ENCODE peak calls at places on chromosomes 7 and 10, in seven cellular contexts. F is foreskin keratinocyte; J is upper lobe of right lung; Y is IMR-90; I is naive thymus-derived CD4-positive, alpha-beta T cell; T is psoas muscle; D is CD8-positive, alpha-beta memory T cell. B is an unnamed sample. For H3K4me1, the result is how much of the 10 kb centered on the place peaks cover.

GRCh38 chr7:24756545-24756988 is 697 bp downstream of the GSDME start:
- DNase-seq in F (no peak), J (no peak), Y (peak), I (no peak), T (no peak), D (no peak), B (no peak)

GRCh38 chr10:132626761-132627735 is 89.5 kb downstream of the INPP5A start:
- DNase-seq in F (no peak), J (peak), Y (no peak), I (no peak), T (peak), D (peak), B (no peak)

GRCh38 chr7:99031496-99031895 is 112.4 kb downstream of the SMURF1 start:
- DNase-seq in F (no peak), J (no peak), Y (no peak), I (no peak), T (no peak), D (no peak), B (no peak)

GRCh38 chr7:17674166-17674955 is 265.9 kb downstream of the SNX13 start:
- DNase-seq in F (peak), J (no peak), Y (no peak), I (no peak), T (no peak), D (no peak), B (no peak)

GRCh38 chr10:91043173-91043910 is 122.5 kb upstream of the ANKRD1 start:
- DNase-seq in F (no peak), J (no peak), Y (peak), I (no peak), T (no peak), D (no peak), B (no peak)

GRCh38 chr7:130417215-130417614 is 23.6 kb downstream of the CEP41 start:
- DNase-seq in F (no peak), J (no peak), Y (no peak), I (peak), T (no peak), D (no peak), B (no peak)

GRCh38 chr7:151406886-151407583 is 2.8 kb downstream of the WDR86 start:
- DNase-seq in F (no peak), J (no peak), Y (no peak), I (no peak), T (peak), D (peak), B (no peak)

GRCh38 chr7:158955146-158955870 is 99.0 kb downstream of the DYNC2I1 start:
- DNase-seq in F (no peak), J (no peak), Y (no peak), I (no peak), T (no peak), D (no peak), B (no peak)

GRCh38 chr7:37993060-37993501 is 72.6 kb downstream of the EPDR1 start:
- DNase-seq in F (no peak), J (no peak), Y (no peak), I (no peak), T (no peak), D (no peak), B (no peak)

DNA sequence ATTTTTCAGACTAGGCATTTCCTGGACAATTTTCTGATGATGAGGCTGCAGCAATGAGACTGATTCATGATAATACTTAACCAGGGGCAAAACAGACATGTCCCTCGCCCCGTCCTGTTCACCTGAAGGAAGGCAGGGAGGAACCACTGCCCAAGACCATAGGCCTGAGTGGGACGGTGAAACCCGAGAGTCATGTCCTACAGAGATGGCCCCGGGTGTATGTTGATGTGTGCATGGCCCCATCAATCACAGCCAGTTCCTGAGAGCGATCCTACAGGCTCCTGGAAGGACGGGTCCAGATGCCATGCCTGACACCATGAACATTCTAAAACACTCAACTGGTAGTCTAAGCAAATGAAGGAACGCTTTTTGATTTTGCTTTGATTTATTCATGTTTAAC is 90.3 kb downstream of the TNS3 start:
- DNase-seq in F (no peak), J (no peak), Y (no peak), I (no peak), T (no peak), D (no peak), B (no peak)
- H3K4me1 ChIP-seq in F (under half), J (under half), Y (under half), I (under half), T (under half), D (under half), B (under half)

GRCh38 chr10:26481914-26482550 is 43.9 kb downstream of the APBB1IP start:
- DNase-seq in F (no peak), J (no peak), Y (no peak), I (peak), T (no peak), D (peak), B (peak)

GRCh38 chr10:26480909-26481703 is 43.0 kb downstream of the APBB1IP start:
- DNase-seq in F (no peak), J (no peak), Y (no peak), I (no peak), T (no peak), D (no peak), B (no peak)

GRCh38 chr10:26475448-26475847 is 37.3 kb downstream of the APBB1IP start:
- DNase-seq in F (no peak), J (no peak), Y (no peak), I (no peak), T (no peak), D (no peak), B (no peak)

GRCh38 chr10:26479766-26480492 is 41.8 kb downstream of the APBB1IP start:
- DNase-seq in F (no peak), J (no peak), Y (no peak), I (peak), T (no peak), D (peak), B (peak)

GRCh38 chr10:26478061-26478460 is 39.9 kb downstream of the APBB1IP start:
- DNase-seq in F (no peak), J (no peak), Y (no peak), I (no peak), T (no peak), D (no peak), B (no peak)
- H3K4me1 ChIP-seq in F (under half), J (under half), Y (under half), I (half or more), T (under half), D (half or more), B (half or more)

DNA sequence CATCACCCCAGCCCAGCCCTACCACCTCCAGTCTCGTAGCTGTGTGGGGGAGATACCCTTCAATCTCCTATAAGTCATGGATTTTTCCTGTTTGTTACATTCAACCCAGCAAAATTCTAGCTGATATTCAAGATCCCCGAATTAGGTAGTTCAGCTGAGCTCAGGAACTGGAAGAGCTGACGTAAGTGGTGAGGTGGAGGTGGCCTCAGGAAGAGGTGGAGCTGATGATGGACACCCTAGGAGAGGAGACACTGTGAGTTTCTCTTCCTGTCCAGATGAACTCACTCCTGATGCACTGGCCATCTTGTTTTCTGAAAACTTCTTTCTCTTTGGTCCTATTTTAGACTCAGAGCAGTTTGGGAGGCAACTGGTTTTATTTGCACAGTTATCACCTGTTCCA is 90.5 kb upstream of the PITRM1 start:
- DNase-seq in F (no peak), J (no peak), Y (no peak), I (no peak), T (no peak), D (no peak), B (no peak)
- H3K4me1 ChIP-seq in F (under half), J (under half), Y (under half), I (under half), T (under half), D (under half), B (under half)

DNA sequence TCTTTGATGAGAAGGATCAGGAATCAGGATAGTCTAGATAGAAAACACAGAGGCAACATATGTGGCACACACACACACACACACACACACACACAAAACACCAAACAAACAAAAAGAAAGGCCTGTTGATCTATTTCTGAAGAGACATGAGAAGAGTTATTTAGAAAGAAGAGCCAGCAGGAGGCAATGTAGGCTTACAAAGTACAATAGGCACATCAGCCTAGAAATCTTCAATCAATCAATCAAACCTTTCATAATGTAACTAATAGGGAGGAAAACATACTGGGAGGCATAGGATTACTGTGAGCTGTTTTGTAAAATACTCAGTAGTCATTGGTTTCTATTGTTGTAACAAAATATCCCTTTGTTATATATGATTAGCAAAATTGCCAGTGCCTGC is 47.3 kb upstream of the TES start:
- DNase-seq in F (no peak), J (no peak), Y (no peak), I (no peak), T (no peak), D (no peak), B (no peak)
- H3K4me1 ChIP-seq in F (under half), J (under half), Y (under half), I (under half), T (under half), D (under half), B (under half)

DNA sequence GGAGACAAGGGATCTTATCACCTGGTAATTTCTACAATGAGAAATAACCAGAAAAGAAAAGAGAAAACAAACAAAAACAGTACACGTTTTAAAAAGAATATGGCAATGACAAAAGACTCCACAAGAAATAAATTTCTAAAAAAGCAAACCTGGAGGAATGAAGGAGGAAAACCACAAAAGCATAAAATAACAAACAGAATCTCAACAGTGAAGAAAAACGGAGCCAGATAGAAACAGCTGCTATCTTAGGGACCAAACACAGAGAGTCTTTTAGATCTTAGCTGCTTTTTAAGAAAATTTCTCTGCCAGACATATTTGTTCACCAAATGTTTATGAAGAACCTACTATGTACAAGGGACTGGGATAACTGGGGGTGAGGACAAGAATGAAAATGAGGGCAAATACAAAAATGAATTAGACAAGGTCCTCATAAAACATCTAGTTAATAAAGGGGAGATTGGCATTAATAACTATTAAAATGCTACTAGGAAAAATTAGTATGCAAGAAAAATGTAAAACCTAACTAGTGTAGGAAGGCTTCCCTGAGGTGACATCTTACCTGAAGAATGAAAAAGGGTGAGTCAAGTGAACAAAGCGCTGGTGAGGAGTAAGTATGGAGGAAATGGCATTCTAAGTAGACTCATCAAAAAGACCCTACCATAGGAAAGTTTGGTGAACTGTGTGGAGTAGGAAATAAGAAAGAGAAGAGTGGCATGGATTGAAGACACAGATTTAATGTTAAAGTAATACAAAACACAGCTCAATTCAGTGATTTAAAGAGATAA is 34.3 kb downstream of the WASL start:
- DNase-seq in F (no peak), J (no peak), Y (peak), I (no peak), T (no peak), D (no peak), B (no peak)
- H3K4me1 ChIP-seq in F (under half), J (under half), Y (under half), I (under half), T (half or more), D (under half), B (under half)

GRCh38 chr10:3807221-3807927 is 22.4 kb upstream of the KLF6 start:
- DNase-seq in F (no peak), J (no peak), Y (no peak), I (no peak), T (peak), D (no peak), B (no peak)
- H3K4me1 ChIP-seq in F (under half), J (half or more), Y (under half), I (half or more), T (half or more), D (half or more), B (half or more)

GRCh38 chr10:92108120-92108519 is 182.8 kb downstream of the CPEB3 start:
- DNase-seq in F (no peak), J (no peak), Y (no peak), I (no peak), T (no peak), D (no peak), B (no peak)
- H3K4me1 ChIP-seq in F (under half), J (under half), Y (under half), I (under half), T (half or more), D (under half), B (under half)

GRCh38 chr10:124248646-124249045 is 155.2 kb upstream of the CHST15 start:
- DNase-seq in F (no peak), J (no peak), Y (no peak), I (no peak), T (no peak), D (no peak), B (no peak)

GRCh38 chr10:124248056-124248455 is 154.7 kb upstream of the CHST15 start:
- DNase-seq in F (no peak), J (no peak), Y (no peak), I (no peak), T (no peak), D (peak), B (no peak)

GRCh38 chr10:124250506-124250905 is 157.1 kb upstream of the CHST15 start:
- DNase-seq in F (no peak), J (no peak), Y (no peak), I (no peak), T (no peak), D (no peak), B (no peak)

GRCh38 chr10:124249812-124250432 is 156.5 kb upstream of the CHST15 start:
- DNase-seq in F (no peak), J (no peak), Y (no peak), I (no peak), T (no peak), D (peak), B (no peak)

DNA sequence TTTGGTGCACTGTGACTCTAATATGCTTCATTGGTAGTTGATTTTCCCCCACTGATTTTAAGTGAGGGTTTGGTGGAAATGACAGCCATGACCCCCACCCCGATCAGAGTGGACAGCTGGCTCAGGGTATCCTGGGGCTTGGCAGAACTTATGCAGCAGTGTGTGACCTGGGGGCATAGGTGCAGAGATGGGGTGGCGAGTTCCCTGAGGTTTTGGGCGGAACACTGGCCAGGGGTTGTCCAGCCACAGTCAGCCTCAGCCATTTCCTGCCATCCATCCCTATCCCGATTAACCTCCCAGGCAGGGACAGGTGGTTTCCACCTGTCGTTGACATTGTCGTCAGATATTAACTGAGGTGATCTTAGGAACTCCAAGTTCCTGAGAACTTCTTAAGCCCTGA is 155.8 kb upstream of the CHST15 start:
- DNase-seq in F (no peak), J (no peak), Y (no peak), I (no peak), T (no peak), D (no peak), B (no peak)
- H3K4me1 ChIP-seq in F (under half), J (under half), Y (under half), I (under half), T (under half), D (under half), B (under half)